ENCODE peak calls at places on chromosomes 1 and 21, in four cellular contexts. N is IMR-90, R is K562, K is GM12878. I is an unnamed sample.

GRCh38 chr1:218557731-218558130 is 212.6 kb downstream of the TGFB2 start:
- DNase-seq in N (no peak), K (no peak), R (no peak), I (peak; percentile 96)

GRCh38 chr1:97033949-97034348 is 312.4 kb downstream of the PTBP2 start:
- DNase-seq in K (no peak), N (no peak), R (no peak), I (no peak)

GRCh38 chr21:32278068-32278467 is 781 bp downstream of the MIS18A start:
- DNase-seq in N (no peak), R (no peak), K (no peak), I (peak; percentile 20)

GRCh38 chr1:220521755-220522154 is 6.2 kb upstream of the MARK1 start:
- DNase-seq in N (no peak), R (no peak), K (no peak), I (no peak)

GRCh38 chr1:12184008-12184681 is 17.4 kb downstream of the TNFRSF1B start:
- DNase-seq in N (peak; percentile 85), K (no peak), R (peak; percentile 44), I (peak; percentile 93)

GRCh38 chr1:109499661-109500536 is 6.0 kb downstream of the CYB561D1 start:
- DNase-seq in R (peak; percentile 54), N (peak; percentile 76), K (no peak), I (peak; percentile 28)

GRCh38 chr1:198679535-198680173 is 40.8 kb downstream of the PTPRC start:
- DNase-seq in R (no peak), N (no peak), K (no peak), I (no peak)

GRCh38 chr1:247110627-247111258 is 6.6 kb upstream of the ZNF669 start:
- DNase-seq in R (peak; percentile 72), N (peak; percentile 6), K (no peak), I (no peak)

GRCh38 chr1:175363046-175363445 is 170.5 kb upstream of the KIAA0040 start:
- DNase-seq in K (no peak), R (no peak), N (no peak), I (peak; percentile 43)

GRCh38 chr1:3518756-3519155 is 64.3 kb downstream of the ARHGEF16 start:
- DNase-seq in K (no peak), R (no peak), N (no peak), I (no peak)

GRCh38 chr1:14983277-14983676 is 170.3 kb upstream of the TMEM51 start:
- DNase-seq in K (no peak), R (peak; percentile 34), N (no peak), I (no peak)

GRCh38 chr1:30879126-30879786 is 29.3 kb downstream of the SDC3 start:
- DNase-seq in K (no peak), R (no peak), N (peak; percentile 35), I (peak; percentile 35)

GRCh38 chr1:7786785-7787184 is 2.7 kb downstream of the PER3 start:
- DNase-seq in K (no peak), R (no peak), N (no peak), I (no peak)

GRCh38 chr1:1355376-1355775 is 3.0 kb downstream of the MXRA8 start:
- DNase-seq in R (no peak), N (peak; percentile 35), K (no peak), I (no peak)

GRCh38 chr1:157170677-157171515 is 32.7 kb upstream of the ETV3 start:
- DNase-seq in N (no peak), R (peak; percentile 51), K (no peak), I (peak; percentile 32)
- TF ChIP-seq FOS in N (no peak), R (no peak), K (no peak), I (no peak)

GRCh38 chr1:182962554-182963115 is 9.7 kb upstream of the SHCBP1L start:
- DNase-seq in R (peak; percentile 92), K (peak; percentile 62), N (peak; percentile 90), I (peak; percentile 91)
- TF ChIP-seq FOS in R (no peak), K (no peak), N (no peak), I (no peak)

GRCh38 chr1:5937373-5937857 is 54.8 kb downstream of the NPHP4 start:
- DNase-seq in N (no peak), R (no peak), K (no peak), I (no peak)

GRCh38 chr1:5934058-5934884 is 58.0 kb downstream of the NPHP4 start:
- DNase-seq in N (no peak), K (no peak), R (no peak), I (no peak)

GRCh38 chr1:5936621-5937372 is 55.4 kb downstream of the NPHP4 start:
- DNase-seq in K (no peak), R (no peak), N (no peak), I (no peak)

GRCh38 chr1:5938068-5938740 is 54.0 kb downstream of the NPHP4 start:
- DNase-seq in N (peak; percentile 81), R (no peak), K (no peak), I (no peak)

GRCh38 chr1:5936126-5936525 is 56.1 kb downstream of the NPHP4 start:
- DNase-seq in N (no peak), R (no peak), K (no peak), I (no peak)
- TF ChIP-seq FOS in N (no peak), R (no peak), K (no peak), I (no peak)

GRCh38 chr1:151990856-151991198 is 2.8 kb downstream of the S100A10 start:
- DNase-seq in K (no peak), N (peak; percentile 79), R (no peak), I (peak; percentile 80)

GRCh38 chr1:151990058-151990855 is 3.4 kb downstream of the S100A10 start:
- DNase-seq in R (no peak), N (no peak), K (no peak), I (peak; percentile 13)

GRCh38 chr1:151986501-151987190 is 7.0 kb downstream of the S100A10 start:
- DNase-seq in R (no peak), K (no peak), N (no peak), I (no peak)

GRCh38 chr1:151989131-151989868 is 4.4 kb downstream of the S100A10 start:
- DNase-seq in R (no peak), N (peak; percentile 83), K (no peak), I (peak; percentile 72)

GRCh38 chr1:151988405-151988851 is 5.2 kb downstream of the S100A10 start:
- DNase-seq in K (no peak), R (peak; percentile 39), N (peak; percentile 74), I (peak; percentile 83)
- TF ChIP-seq FOS in K (no peak), R (peak; percentile 31), N (peak; percentile 53), I (peak; percentile 96)

DNA sequence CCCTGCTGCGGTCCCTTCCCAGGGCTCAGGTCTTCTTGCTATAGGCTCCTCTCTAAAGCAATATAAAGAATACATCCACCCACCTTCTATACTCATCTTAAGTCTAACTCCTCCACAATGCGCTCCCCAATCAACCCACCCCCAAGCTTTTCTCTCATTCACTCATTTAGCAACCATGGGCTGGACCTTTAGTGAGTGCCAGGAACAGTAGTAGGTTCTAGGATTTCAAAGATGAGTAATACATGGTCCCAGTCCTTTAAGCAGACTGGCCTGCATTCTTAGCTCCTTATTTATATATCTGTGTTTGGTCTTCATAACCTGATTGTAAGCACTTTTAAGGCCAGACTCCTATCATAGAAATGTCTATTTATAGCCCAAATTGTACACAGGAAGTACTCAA is 5.9 kb downstream of the CAMK1G start:
- DNase-seq in N (peak; percentile 39), R (no peak), K (no peak), I (no peak)
- TF ChIP-seq FOS in N (no peak), R (no peak), K (no peak), I (no peak)

I was measured in endothelial cell of umbilical vein.